ENCODE peak calls at places on chromosomes 11 and 22, in seven cellular contexts. One of them, this sample, is unnamed. For H3K4me1 and H3K27me3, the result is how much of the 10 kb centered on the place peaks cover.

GRCh38 chr11:15307600-15307999 is 192.9 kb downstream of the INSC start:
- DNase-seq in mesenchymal stem cell: no peak
- DNase-seq in adipocyte: no peak
- DNase-seq in neural progenitor cell: peak
- DNase-seq in right lobe of liver: no peak
- DNase-seq in CD8-positive, alpha-beta T cell: no peak
- DNase-seq in heart right ventricle: no peak
- DNase-seq in this sample: no peak

GRCh38 chr11:41039592-41039991 is 419.9 kb downstream of the LRRC4C start:
- DNase-seq in heart right ventricle: no peak
- DNase-seq in CD8-positive, alpha-beta T cell: no peak
- DNase-seq in neural progenitor cell: no peak
- DNase-seq in adipocyte: no peak
- DNase-seq in right lobe of liver: no peak
- DNase-seq in mesenchymal stem cell: no peak
- DNase-seq in this sample: no peak

GRCh38 chr11:115198301-115198700 is 305.9 kb downstream of the CADM1 start:
- DNase-seq in CD8-positive, alpha-beta T cell: no peak
- DNase-seq in right lobe of liver: no peak
- DNase-seq in neural progenitor cell: no peak
- DNase-seq in adipocyte: no peak
- DNase-seq in heart right ventricle: no peak
- DNase-seq in mesenchymal stem cell: no peak
- DNase-seq in this sample: no peak

GRCh38 chr11:69049490-69049867 is 747 bp downstream of the TPCN2 start:
- DNase-seq in adipocyte: no peak
- DNase-seq in neural progenitor cell: no peak
- DNase-seq in right lobe of liver: no peak
- DNase-seq in mesenchymal stem cell: no peak
- DNase-seq in CD8-positive, alpha-beta T cell: no peak
- DNase-seq in heart right ventricle: no peak
- DNase-seq in this sample: peak

GRCh38 chr11:132367293-132367692 is 996.9 kb downstream of the NTM start:
- DNase-seq in right lobe of liver: no peak
- DNase-seq in neural progenitor cell: no peak
- DNase-seq in heart right ventricle: no peak
- DNase-seq in CD8-positive, alpha-beta T cell: no peak
- DNase-seq in mesenchymal stem cell: no peak
- DNase-seq in adipocyte: no peak
- DNase-seq in this sample: no peak

GRCh38 chr11:6650980-6651379 is 4.6 kb downstream of the DCHS1 start:
- DNase-seq in adipocyte: no peak
- DNase-seq in mesenchymal stem cell: no peak
- DNase-seq in CD8-positive, alpha-beta T cell: no peak
- DNase-seq in heart right ventricle: no peak
- DNase-seq in neural progenitor cell: no peak
- DNase-seq in right lobe of liver: no peak
- DNase-seq in this sample: no peak

GRCh38 chr22:37260939-37261338 is 16.9 kb upstream of the RAC2 start:
- DNase-seq in neural progenitor cell: peak
- DNase-seq in CD8-positive, alpha-beta T cell: no peak
- DNase-seq in right lobe of liver: peak
- DNase-seq in adipocyte: peak
- DNase-seq in mesenchymal stem cell: peak
- DNase-seq in heart right ventricle: peak
- DNase-seq in this sample: peak

GRCh38 chr11:124896071-124896750 is 1.5 kb downstream of the ROBO4 start:
- DNase-seq in right lobe of liver: no peak
- DNase-seq in heart right ventricle: no peak
- DNase-seq in adipocyte: no peak
- DNase-seq in neural progenitor cell: no peak
- DNase-seq in CD8-positive, alpha-beta T cell: no peak
- DNase-seq in mesenchymal stem cell: no peak
- DNase-seq in this sample: no peak

GRCh38 chr11:27938011-27938410 is 169.9 kb downstream of the KIF18A start:
- DNase-seq in heart right ventricle: no peak
- DNase-seq in neural progenitor cell: no peak
- DNase-seq in mesenchymal stem cell: no peak
- DNase-seq in right lobe of liver: no peak
- DNase-seq in CD8-positive, alpha-beta T cell: no peak
- DNase-seq in adipocyte: no peak
- DNase-seq in this sample: peak

GRCh38 chr11:72953631-72954030 is 139.4 kb downstream of the ATG16L2 start:
- DNase-seq in CD8-positive, alpha-beta T cell: no peak
- DNase-seq in adipocyte: no peak
- DNase-seq in mesenchymal stem cell: no peak
- DNase-seq in heart right ventricle: no peak
- DNase-seq in neural progenitor cell: no peak
- DNase-seq in right lobe of liver: no peak
- DNase-seq in this sample: no peak

GRCh38 chr11:73797457-73797856 is 9.8 kb downstream of the MRPL48 start:
- DNase-seq in heart right ventricle: no peak
- DNase-seq in CD8-positive, alpha-beta T cell: no peak
- DNase-seq in right lobe of liver: no peak
- DNase-seq in mesenchymal stem cell: no peak
- DNase-seq in adipocyte: no peak
- DNase-seq in neural progenitor cell: no peak
- DNase-seq in this sample: no peak

GRCh38 chr22:41841085-41841712 is 8.3 kb downstream of the SREBF2 start:
- DNase-seq in mesenchymal stem cell: no peak
- DNase-seq in heart right ventricle: no peak
- DNase-seq in right lobe of liver: no peak
- DNase-seq in CD8-positive, alpha-beta T cell: no peak
- DNase-seq in adipocyte: peak
- DNase-seq in neural progenitor cell: no peak
- DNase-seq in this sample: no peak

GRCh38 chr11:76577199-76577920 is 93.2 kb downstream of the LRRC32 start:
- DNase-seq in heart right ventricle: peak
- DNase-seq in mesenchymal stem cell: peak
- DNase-seq in adipocyte: peak
- DNase-seq in right lobe of liver: no peak
- DNase-seq in CD8-positive, alpha-beta T cell: no peak
- DNase-seq in neural progenitor cell: no peak
- DNase-seq in this sample: no peak

GRCh38 chr11:73308963-73309960 is 1.2 kb downstream of the ARHGEF17 start:
- DNase-seq in CD8-positive, alpha-beta T cell: no peak
- DNase-seq in mesenchymal stem cell: peak
- DNase-seq in right lobe of liver: peak
- DNase-seq in adipocyte: peak
- DNase-seq in heart right ventricle: peak
- DNase-seq in neural progenitor cell: peak
- DNase-seq in this sample: no peak

GRCh38 chr22:41619979-41620645 is 731 bp downstream of the DESI1 start:
- DNase-seq in adipocyte: peak
- DNase-seq in CD8-positive, alpha-beta T cell: no peak
- DNase-seq in heart right ventricle: peak
- DNase-seq in mesenchymal stem cell: peak
- DNase-seq in right lobe of liver: peak
- DNase-seq in neural progenitor cell: peak
- DNase-seq in this sample: peak

GRCh38 chr11:110830344-110831141 is 118.3 kb upstream of the ARHGAP20 start:
- DNase-seq in right lobe of liver: no peak
- DNase-seq in neural progenitor cell: peak
- DNase-seq in adipocyte: no peak
- DNase-seq in mesenchymal stem cell: no peak
- DNase-seq in CD8-positive, alpha-beta T cell: no peak
- DNase-seq in heart right ventricle: no peak
- DNase-seq in this sample: no peak

GRCh38 chr11:79461144-79461543 is 20.3 kb upstream of the TENM4 start:
- DNase-seq in adipocyte: peak
- DNase-seq in CD8-positive, alpha-beta T cell: no peak
- DNase-seq in mesenchymal stem cell: peak
- DNase-seq in neural progenitor cell: peak
- DNase-seq in right lobe of liver: no peak
- DNase-seq in heart right ventricle: no peak
- DNase-seq in this sample: peak

GRCh38 chr11:122232985-122233384 is 117.0 kb upstream of the BLID start:
- DNase-seq in adipocyte: no peak
- DNase-seq in right lobe of liver: no peak
- DNase-seq in mesenchymal stem cell: no peak
- DNase-seq in neural progenitor cell: no peak
- DNase-seq in CD8-positive, alpha-beta T cell: no peak
- DNase-seq in heart right ventricle: no peak
- DNase-seq in this sample: no peak

GRCh38 chr22:37818397-37819099 is 4.6 kb upstream of the GALR3 start:
- DNase-seq in right lobe of liver: peak
- DNase-seq in heart right ventricle: peak
- DNase-seq in adipocyte: peak
- DNase-seq in CD8-positive, alpha-beta T cell: peak
- DNase-seq in neural progenitor cell: peak
- DNase-seq in mesenchymal stem cell: peak
- DNase-seq in this sample: no peak

GRCh38 chr11:19499999-19500398 is 212.6 kb upstream of the NAV2 start:
- DNase-seq in heart right ventricle: no peak
- DNase-seq in right lobe of liver: no peak
- DNase-seq in adipocyte: no peak
- DNase-seq in CD8-positive, alpha-beta T cell: no peak
- DNase-seq in neural progenitor cell: no peak
- DNase-seq in mesenchymal stem cell: no peak
- DNase-seq in this sample: no peak

GRCh38 chr11:64852804-64853520 is 8.5 kb upstream of the CDC42BPG start:
- DNase-seq in right lobe of liver: no peak
- DNase-seq in CD8-positive, alpha-beta T cell: no peak
- DNase-seq in neural progenitor cell: no peak
- DNase-seq in adipocyte: no peak
- DNase-seq in mesenchymal stem cell: no peak
- DNase-seq in heart right ventricle: no peak
- DNase-seq in this sample: no peak

DNA sequence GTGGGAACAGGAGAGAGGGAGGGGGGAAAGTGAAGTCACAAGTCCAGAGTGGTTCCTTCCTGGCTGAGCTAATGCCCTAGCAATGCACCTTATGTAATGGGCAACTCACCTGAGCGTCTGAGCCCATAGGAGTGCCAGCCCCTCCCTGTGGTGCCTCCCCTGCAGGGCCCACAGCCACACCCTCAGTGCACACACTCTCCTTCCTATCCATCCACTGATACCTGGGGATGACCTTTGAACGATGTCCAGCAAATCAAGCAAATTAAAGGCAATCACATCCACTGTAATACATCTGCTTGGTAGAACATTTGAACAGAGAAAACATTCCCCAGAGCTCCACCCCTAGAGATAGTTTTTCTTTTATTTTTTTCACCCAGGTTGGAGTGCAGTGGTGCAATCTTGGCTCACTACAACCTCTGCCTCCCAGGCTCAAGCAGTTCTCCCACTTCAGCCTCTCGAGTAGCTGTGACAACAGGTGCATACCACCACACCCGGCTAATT is 19.6 kb upstream of the MICAL2 start:
- DNase-seq in right lobe of liver: no peak
- DNase-seq in mesenchymal stem cell: no peak
- DNase-seq in CD8-positive, alpha-beta T cell: no peak
- DNase-seq in neural progenitor cell: no peak
- DNase-seq in adipocyte: no peak
- DNase-seq in heart right ventricle: no peak
- DNase-seq in this sample: no peak
- H3K4me1 ChIP-seq in right lobe of liver: under half
- H3K4me1 ChIP-seq in mesenchymal stem cell: under half
- H3K4me1 ChIP-seq in CD8-positive, alpha-beta T cell: half or more
- H3K4me1 ChIP-seq in neural progenitor cell: under half
- H3K4me1 ChIP-seq in adipocyte: under half
- H3K4me1 ChIP-seq in heart right ventricle: half or more
- H3K4me1 ChIP-seq in this sample: under half

DNA sequence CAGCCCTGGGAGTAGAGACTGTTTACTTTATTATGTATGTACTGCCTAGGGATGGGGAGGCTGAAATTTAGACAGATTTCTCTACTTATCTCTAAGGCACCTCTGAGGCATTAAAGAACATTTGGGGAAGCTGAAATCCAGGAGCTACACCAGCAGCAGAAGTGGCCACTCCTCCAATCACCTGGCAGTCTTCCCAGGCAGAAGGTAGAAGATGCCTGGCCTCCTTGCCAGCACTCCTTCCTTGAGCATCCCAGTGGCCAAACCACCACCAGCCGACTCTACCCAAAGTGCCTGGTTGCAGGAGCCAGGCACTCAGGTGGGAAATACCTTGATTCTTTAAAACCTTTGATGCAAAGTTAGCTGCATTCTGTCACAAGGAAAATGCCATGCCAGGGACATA is 1.9 kb upstream of the FAT3 start:
- DNase-seq in mesenchymal stem cell: no peak
- DNase-seq in CD8-positive, alpha-beta T cell: no peak
- DNase-seq in heart right ventricle: no peak
- DNase-seq in neural progenitor cell: no peak
- DNase-seq in adipocyte: no peak
- DNase-seq in right lobe of liver: no peak
- DNase-seq in this sample: no peak
- H3K27me3 ChIP-seq in mesenchymal stem cell: half or more
- H3K27me3 ChIP-seq in CD8-positive, alpha-beta T cell: under half
- H3K27me3 ChIP-seq in heart right ventricle: under half
- H3K27me3 ChIP-seq in neural progenitor cell: under half
- H3K27me3 ChIP-seq in adipocyte: half or more
- H3K27me3 ChIP-seq in right lobe of liver: under half
- H3K27me3 ChIP-seq in this sample: under half

DNA sequence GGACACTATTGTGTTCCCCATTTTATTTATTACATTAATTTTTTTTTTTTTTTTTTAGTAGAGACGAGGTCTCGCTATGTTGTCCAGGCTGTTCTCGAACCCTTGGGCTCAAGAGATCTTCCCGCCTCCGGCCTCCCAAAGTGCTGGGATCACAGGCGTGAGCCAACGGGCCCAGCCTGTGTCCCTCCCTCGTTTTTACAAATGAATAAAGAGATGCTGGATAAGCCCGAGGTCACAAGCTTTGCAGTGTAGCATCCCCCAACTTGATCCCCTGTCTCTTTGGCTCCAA is 297 bp upstream of the MTFP1 start:
- DNase-seq in right lobe of liver: no peak
- DNase-seq in heart right ventricle: no peak
- DNase-seq in neural progenitor cell: no peak
- DNase-seq in CD8-positive, alpha-beta T cell: no peak
- DNase-seq in adipocyte: no peak
- DNase-seq in mesenchymal stem cell: no peak
- DNase-seq in this sample: no peak
- H3K4me1 ChIP-seq in right lobe of liver: under half
- H3K4me1 ChIP-seq in heart right ventricle: under half
- H3K4me1 ChIP-seq in neural progenitor cell: under half
- H3K4me1 ChIP-seq in CD8-positive, alpha-beta T cell: under half
- H3K4me1 ChIP-seq in adipocyte: under half
- H3K4me1 ChIP-seq in mesenchymal stem cell: under half
- H3K4me1 ChIP-seq in this sample: under half

GRCh38 chr11:113476553-113476952 is 1.4 kb upstream of the DRD2 start:
- DNase-seq in adipocyte: no peak
- DNase-seq in mesenchymal stem cell: no peak
- DNase-seq in CD8-positive, alpha-beta T cell: no peak
- DNase-seq in right lobe of liver: no peak
- DNase-seq in heart right ventricle: no peak
- DNase-seq in neural progenitor cell: no peak
- DNase-seq in this sample: no peak

GRCh38 chr11:113477321-113477720 is 2.1 kb upstream of the DRD2 start:
- DNase-seq in CD8-positive, alpha-beta T cell: no peak
- DNase-seq in right lobe of liver: no peak
- DNase-seq in mesenchymal stem cell: no peak
- DNase-seq in adipocyte: no peak
- DNase-seq in neural progenitor cell: peak
- DNase-seq in heart right ventricle: no peak
- DNase-seq in this sample: no peak

GRCh38 chr11:113474362-113475159 is 637 bp downstream of the DRD2 start:
- DNase-seq in CD8-positive, alpha-beta T cell: no peak
- DNase-seq in right lobe of liver: peak
- DNase-seq in adipocyte: peak
- DNase-seq in heart right ventricle: peak
- DNase-seq in mesenchymal stem cell: peak
- DNase-seq in neural progenitor cell: peak
- DNase-seq in this sample: peak

GRCh38 chr11:113473983-113474361 is 1.2 kb downstream of the DRD2 start:
- DNase-seq in neural progenitor cell: no peak
- DNase-seq in adipocyte: no peak
- DNase-seq in CD8-positive, alpha-beta T cell: no peak
- DNase-seq in right lobe of liver: no peak
- DNase-seq in heart right ventricle: no peak
- DNase-seq in mesenchymal stem cell: no peak
- DNase-seq in this sample: no peak

GRCh38 chr11:113475160-113475761 is at the start of gene DRD2:
- DNase-seq in adipocyte: peak
- DNase-seq in neural progenitor cell: peak
- DNase-seq in mesenchymal stem cell: no peak
- DNase-seq in heart right ventricle: no peak
- DNase-seq in CD8-positive, alpha-beta T cell: no peak
- DNase-seq in right lobe of liver: no peak
- DNase-seq in this sample: no peak
- H3K27me3 ChIP-seq in adipocyte: half or more
- H3K27me3 ChIP-seq in neural progenitor cell: half or more
- H3K27me3 ChIP-seq in mesenchymal stem cell: half or more
- H3K27me3 ChIP-seq in heart right ventricle: under half
- H3K27me3 ChIP-seq in CD8-positive, alpha-beta T cell: under half
- H3K27me3 ChIP-seq in right lobe of liver: under half
- H3K27me3 ChIP-seq in this sample: under half

This sample was measured in Karpas-422.